ENCODE peak calls at places on chromosome 13, in ten cellular contexts. R is thoracic aorta, D is A673, G is MG63, X is neural progenitor cell, S is prostate gland, T is breast epithelium, F is fibroblast of lung, N is SK-N-SH, Q is HCT116. H is an unnamed sample.

GRCh38 chr13:44763604-44764311 is 187.6 kb upstream of the TSC22D1 start:
- DNase-seq in R (no peak), D (no peak), G (peak; percentile 4), X (no peak), S (peak; percentile 32), T (peak; percentile 74), F (peak; percentile 46), N (no peak), Q (no peak), H (no peak)

GRCh38 chr13:111031531-111031961 is 83.6 kb upstream of the ARHGEF7 start:
- DNase-seq in R (no peak), D (no peak), G (peak; percentile 34), X (no peak), S (no peak), T (no peak), F (peak; percentile 70), N (no peak), Q (no peak), H (no peak)

GRCh38 chr13:99370476-99371272 is 63.5 kb upstream of the GPR183 start:
- DNase-seq in R (no peak), D (no peak), G (no peak), X (no peak), S (no peak), T (peak; percentile 8), F (no peak), N (no peak), Q (no peak), H (peak; percentile 44)

GRCh38 chr13:34216251-34216650 is 398.3 kb downstream of the RFC3 start:
- DNase-seq in R (no peak), D (no peak), G (no peak), X (no peak), S (no peak), T (no peak), F (no peak), N (no peak), Q (no peak), H (no peak)

GRCh38 chr13:27321619-27322385 is 51.2 kb downstream of the RASL11A start:
- DNase-seq in R (no peak), D (no peak), G (no peak), X (no peak), S (no peak), T (no peak), F (no peak), N (no peak), Q (no peak), H (no peak)

GRCh38 chr13:98565726-98566577 is 11.0 kb downstream of the STK24 start:
- DNase-seq in R (no peak), D (no peak), G (peak; percentile 47), X (no peak), S (peak; percentile 49), T (peak; percentile 38), F (peak; percentile 37), N (peak; percentile 38), Q (no peak), H (no peak)

GRCh38 chr13:27997904-27998522 is 9.5 kb upstream of the URAD start:
- DNase-seq in R (no peak), D (peak; percentile 62), G (peak; percentile 55), X (peak; percentile 74), S (no peak), T (no peak), F (peak; percentile 15), N (no peak), Q (peak; percentile 70), H (peak; percentile 86)

GRCh38 chr13:40583738-40584137 is 82.7 kb downstream of the FOXO1 start:
- DNase-seq in R (no peak), D (no peak), G (no peak), X (no peak), S (no peak), T (no peak), F (no peak), N (no peak), Q (no peak), H (no peak)

GRCh38 chr13:67095621-67096020 is 134.5 kb downstream of the PCDH9 start:
- DNase-seq in R (no peak), D (no peak), G (no peak), X (no peak), S (no peak), T (no peak), F (no peak), N (no peak), Q (no peak), H (no peak)

GRCh38 chr13:84491952-84492351 is 609.7 kb upstream of the SLITRK1 start:
- DNase-seq in R (no peak), D (no peak), G (no peak), X (no peak), S (no peak), T (no peak), F (no peak), N (no peak), Q (no peak), H (peak; percentile 20)

GRCh38 chr13:99992376-99992775 is 10.8 kb downstream of the ZIC2 start:
- DNase-seq in R (no peak), D (peak; percentile 78), G (no peak), X (peak; percentile 24), S (no peak), T (no peak), F (no peak), N (no peak), Q (no peak), H (no peak)

GRCh38 chr13:44050450-44051063 is 170.9 kb downstream of the LACC1 start:
- DNase-seq in R (no peak), D (peak; percentile 36), G (no peak), X (no peak), S (no peak), T (no peak), F (no peak), N (peak; percentile 33), Q (peak; percentile 32), H (no peak)

GRCh38 chr13:110400786-110401533 is 93.9 kb downstream of the COL4A2 start:
- DNase-seq in R (no peak), D (no peak), G (no peak), X (no peak), S (no peak), T (peak; percentile 16), F (peak; percentile 77), N (no peak), Q (no peak), H (no peak)

GRCh38 chr13:19818223-19818842 is 35.6 kb upstream of the PSPC1 start:
- DNase-seq in R (no peak), D (peak; percentile 44), G (no peak), X (peak; percentile 76), S (peak; percentile 29), T (no peak), F (no peak), N (peak; percentile 57), Q (peak; percentile 65), H (peak; percentile 97)

GRCh38 chr13:99218545-99218944 is 17.9 kb downstream of the UBAC2 start:
- DNase-seq in R (no peak), D (no peak), G (no peak), X (peak; percentile 21), S (no peak), T (no peak), F (peak; percentile 19), N (no peak), Q (no peak), H (no peak)

GRCh38 chr13:47241446-47241845 is 344.6 kb upstream of the HTR2A start:
- DNase-seq in R (no peak), D (no peak), G (no peak), X (no peak), S (no peak), T (no peak), F (no peak), N (no peak), Q (no peak), H (peak; percentile 63)

GRCh38 chr13:54366728-54367127 is 1338.1 kb downstream of the OLFM4 start:
- DNase-seq in R (no peak), D (no peak), G (no peak), X (no peak), S (no peak), T (no peak), F (no peak), N (no peak), Q (no peak), H (no peak)

GRCh38 chr13:70043685-70044084 is 63.9 kb upstream of the ATXN8OS start:
- DNase-seq in R (no peak), D (no peak), G (no peak), X (no peak), S (no peak), T (no peak), F (peak; percentile 30), N (no peak), Q (no peak), H (no peak)

GRCh38 chr13:21674271-21675009 is 3.6 kb downstream of the FGF9 start:
- DNase-seq in R (no peak), D (no peak), G (peak; percentile 71), X (peak; percentile 77), S (no peak), T (no peak), F (no peak), N (peak; percentile 42), Q (no peak), H (peak; percentile 72)
- H3K27me3 ChIP-seq in R (peaks cover 14% of the 10 kb centered on the region), D (peaks cover 68% of the 10 kb centered on the region), G (peaks cover 7% of the 10 kb centered on the region), X (peaks cover 78% of the 10 kb centered on the region), S (peaks cover 10% of the 10 kb centered on the region), T (peaks cover 2% of the 10 kb centered on the region), F (peaks cover 45% of the 10 kb centered on the region), N (peaks cover 72% of the 10 kb centered on the region), Q (peaks cover 27% of the 10 kb centered on the region), H (peaks cover 72% of the 10 kb centered on the region)

GRCh38 chr13:96044238-96044637 is 9.0 kb downstream of the UGGT2 start:
- DNase-seq in R (no peak), D (no peak), G (no peak), X (no peak), S (no peak), T (no peak), F (no peak), N (no peak), Q (no peak), H (no peak)
- H3K27me3 ChIP-seq in R (no peaks in the 10 kb centered on the region), D (no peaks in the 10 kb centered on the region), G (no peaks in the 10 kb centered on the region), X (no peaks in the 10 kb centered on the region), S (no peaks in the 10 kb centered on the region), T (no peaks in the 10 kb centered on the region), F (no peaks in the 10 kb centered on the region), N (no peaks in the 10 kb centered on the region), Q (no peaks in the 10 kb centered on the region), H (no peaks in the 10 kb centered on the region)

DNA sequence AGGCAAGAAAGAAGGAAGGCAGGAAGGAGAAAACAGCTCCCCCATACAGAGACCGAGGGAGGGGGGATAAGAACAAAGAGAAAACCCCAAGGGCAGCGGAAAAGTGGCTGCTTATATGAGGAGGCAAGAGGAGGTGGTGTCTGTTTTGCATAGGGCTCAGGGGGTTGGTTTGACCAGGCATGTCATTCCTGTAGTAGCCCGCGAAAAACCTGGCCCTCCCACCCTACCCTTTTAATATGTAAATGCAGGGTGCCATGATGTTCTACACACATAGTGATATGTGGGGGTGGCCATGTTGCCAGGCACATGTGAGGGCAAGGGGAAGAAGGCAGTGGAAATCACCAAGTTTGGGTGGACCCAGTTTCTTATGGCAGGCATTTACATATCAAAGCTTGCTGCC is 203.5 kb upstream of the UBL3 start:
- DNase-seq in R (no peak), D (no peak), G (no peak), X (no peak), S (no peak), T (no peak), F (no peak), N (no peak), Q (no peak), H (peak; percentile 73)
- H3K27me3 ChIP-seq in R (no peaks in the 10 kb centered on the region), D (no peaks in the 10 kb centered on the region), G (no peaks in the 10 kb centered on the region), X (no peaks in the 10 kb centered on the region), S (no peaks in the 10 kb centered on the region), T (no peaks in the 10 kb centered on the region), F (no peaks in the 10 kb centered on the region), N (no peaks in the 10 kb centered on the region), Q (no peaks in the 10 kb centered on the region), H (no peaks in the 10 kb centered on the region)

DNA sequence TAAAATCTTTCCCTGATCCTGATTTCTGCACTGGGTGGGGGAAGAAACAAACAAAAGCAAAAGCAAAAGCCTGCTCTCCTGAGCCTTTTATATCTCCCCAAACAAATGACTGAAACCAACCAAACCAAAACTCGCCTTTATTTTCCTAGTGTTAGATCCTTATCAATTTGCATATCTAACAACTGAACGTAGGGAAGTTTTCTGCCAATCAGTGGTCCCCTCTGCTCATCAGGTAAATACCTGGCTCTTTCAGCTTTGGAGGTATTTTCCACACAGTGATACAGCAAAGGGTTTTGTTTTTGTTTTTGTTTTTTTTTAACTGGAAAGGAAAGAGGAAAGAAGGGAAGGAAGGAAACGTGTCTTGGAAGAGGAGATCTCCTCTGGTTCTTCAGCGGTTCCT is 3.3 kb downstream of the AMER2 start:
- DNase-seq in R (no peak), D (no peak), G (no peak), X (no peak), S (no peak), T (no peak), F (no peak), N (no peak), Q (no peak), H (no peak)
- H3K27me3 ChIP-seq in R (peaks cover 6% of the 10 kb centered on the region), D (no peaks in the 10 kb centered on the region), G (peaks cover 61% of the 10 kb centered on the region), X (peaks cover 74% of the 10 kb centered on the region), S (peaks cover 11% of the 10 kb centered on the region), T (peaks cover 3% of the 10 kb centered on the region), F (peaks cover 32% of the 10 kb centered on the region), N (peaks cover 53% of the 10 kb centered on the region), Q (peaks cover 6% of the 10 kb centered on the region), H (peaks cover 45% of the 10 kb centered on the region)